ENCODE peak calls at places on chromosomes 12 and 14, in ten cellular contexts. E is HFFc6; S is iris pigment epithelial cell; C is stimulated activated CD8-positive, alpha-beta memory T cell treated with anti-CD3 and anti-CD28 coated beads, Interleukin-4, amount 100 ng/mL, for 4 hours; W is astrocyte of the hippocampus; Q is lung; P is CD4-positive, alpha-beta T cell; N is body of pancreas; O is H9; Y is foreskin fibroblast. G is an unnamed sample.

GRCh38 chr12:92759634-92760268 is 57.0 kb downstream of the PLEKHG7 start:
- DNase-seq in Q (no peak), S (peak), C (no peak), E (peak), Y (peak), N (no peak), W (peak), P (no peak), O (no peak), G (no peak)

GRCh38 chr12:99649551-99649950 is 2.0 kb downstream of the GARIN6 start:
- DNase-seq in E (no peak), Y (no peak), P (no peak), O (no peak), N (no peak), W (no peak), S (no peak), C (no peak), Q (no peak), G (no peak)

GRCh38 chr14:33587761-33588160 is 363.1 kb downstream of the EGLN3 start:
- DNase-seq in O (no peak), P (no peak), Y (peak), W (no peak), S (no peak), E (no peak), C (no peak), N (no peak), Q (no peak), G (no peak)

GRCh38 chr14:36105401-36105800 is 71.1 kb downstream of the PTCSC3 start:
- DNase-seq in O (peak), S (no peak), Q (peak), E (no peak), P (no peak), N (no peak), Y (no peak), C (no peak), W (peak), G (no peak)

GRCh38 chr12:18375131-18375530 is 113.8 kb downstream of the PIK3C2G start:
- DNase-seq in W (no peak), S (peak), P (no peak), E (no peak), C (no peak), Q (no peak), N (no peak), O (no peak), Y (peak), G (no peak)

GRCh38 chr12:122899887-122900286 is 4.0 kb upstream of the VPS37B start:
- DNase-seq in S (no peak), C (no peak), Y (no peak), Q (no peak), N (no peak), P (no peak), W (no peak), E (no peak), O (no peak), G (no peak)

GRCh38 chr12:93740721-93741120 is 63.5 kb downstream of the CRADD start:
- DNase-seq in O (no peak), P (no peak), S (no peak), Q (no peak), C (no peak), N (no peak), E (no peak), Y (no peak), W (no peak), G (no peak)

GRCh38 chr14:69985456-69985855 is 106.2 kb downstream of the SMOC1 start:
- DNase-seq in O (no peak), C (no peak), E (no peak), Y (peak), N (no peak), S (peak), W (no peak), Q (no peak), P (no peak), G (no peak)

GRCh38 chr12:51620448-51620847 is 29.4 kb downstream of the SCN8A start:
- DNase-seq in C (no peak), N (no peak), Y (peak), O (no peak), S (peak), E (no peak), Q (no peak), W (no peak), P (no peak), G (no peak)

GRCh38 chr14:103480595-103480994 is 42.0 kb downstream of the CKB start:
- DNase-seq in O (no peak), S (no peak), C (no peak), Y (no peak), Q (no peak), P (no peak), N (no peak), E (no peak), W (no peak), G (no peak)

GRCh38 chr12:94875525-94875924 is 128.0 kb downstream of the NDUFA12 start:
- DNase-seq in Q (no peak), O (peak), Y (no peak), N (no peak), W (peak), P (no peak), S (peak), E (no peak), C (no peak), G (no peak)

GRCh38 chr12:10065241-10065640 is 33.5 kb downstream of the CLEC1A start:
- DNase-seq in O (no peak), W (no peak), N (no peak), C (no peak), Q (no peak), E (no peak), Y (no peak), S (no peak), P (no peak), G (no peak)

GRCh38 chr12:102406033-102406584 is 74.3 kb downstream of the IGF1 start:
- DNase-seq in W (peak), C (no peak), Y (peak), E (no peak), P (no peak), N (peak), Q (no peak), S (no peak), O (no peak), G (no peak)

GRCh38 chr14:60087664-60088063 is 4.1 kb upstream of the PCNX4 start:
- DNase-seq in P (no peak), Y (no peak), W (no peak), C (no peak), S (no peak), O (no peak), E (no peak), Q (no peak), N (no peak), G (no peak)

GRCh38 chr14:58513272-58513671 is 85.8 kb downstream of the KIAA0586 start:
- DNase-seq in S (no peak), C (no peak), Y (no peak), N (no peak), P (no peak), Q (no peak), O (no peak), W (no peak), E (no peak), G (no peak)

GRCh38 chr14:106210650-106211049 is 684.3 kb downstream of the TMEM121 start:
- DNase-seq in O (no peak), E (no peak), Y (no peak), P (no peak), S (no peak), N (no peak), Q (no peak), C (no peak), W (no peak), G (no peak)